ENCODE peak calls at places on chromosomes 1 and 21, in nine cellular contexts. One of them, this sample, is unnamed.

GRCh38 chr1:41656088-41656487 is 171.6 kb upstream of the EDN2 start:
- DNase-seq in NCI-H1694 treated with DMSO at 0.1 percent for 48 hours: no peak
- DNase-seq in occipital lobe: no peak
- DNase-seq in omental fat pad: no peak
- DNase-seq in GM12891: no peak
- DNase-seq in cerebellar cortex: no peak
- DNase-seq in KBM-7: no peak
- DNase-seq in thoracic aorta: no peak
- DNase-seq in hypothalamus: no peak
- DNase-seq in this sample: no peak

GRCh38 chr1:15063783-15064182 is 89.8 kb upstream of the TMEM51 start:
- DNase-seq in NCI-H1694 treated with DMSO at 0.1 percent for 48 hours: no peak
- DNase-seq in thoracic aorta: no peak
- DNase-seq in omental fat pad: no peak
- DNase-seq in hypothalamus: no peak
- DNase-seq in cerebellar cortex: peak
- DNase-seq in KBM-7: no peak
- DNase-seq in GM12891: no peak
- DNase-seq in occipital lobe: no peak
- DNase-seq in this sample: no peak

GRCh38 chr21:39232926-39233325 is 49.7 kb upstream of the PSMG1 start:
- DNase-seq in hypothalamus: no peak
- DNase-seq in thoracic aorta: no peak
- DNase-seq in NCI-H1694 treated with DMSO at 0.1 percent for 48 hours: no peak
- DNase-seq in GM12891: no peak
- DNase-seq in occipital lobe: no peak
- DNase-seq in KBM-7: no peak
- DNase-seq in cerebellar cortex: no peak
- DNase-seq in omental fat pad: no peak
- DNase-seq in this sample: no peak

GRCh38 chr1:195158091-195158490 is 1450.1 kb downstream of the KCNT2 start:
- DNase-seq in omental fat pad: no peak
- DNase-seq in thoracic aorta: no peak
- DNase-seq in cerebellar cortex: no peak
- DNase-seq in occipital lobe: no peak
- DNase-seq in hypothalamus: no peak
- DNase-seq in KBM-7: no peak
- DNase-seq in GM12891: no peak
- DNase-seq in NCI-H1694 treated with DMSO at 0.1 percent for 48 hours: no peak
- DNase-seq in this sample: no peak

GRCh38 chr1:94095112-94095637 is 25.8 kb downstream of the ABCA4 start:
- DNase-seq in KBM-7: no peak
- DNase-seq in omental fat pad: no peak
- DNase-seq in cerebellar cortex: peak
- DNase-seq in hypothalamus: no peak
- DNase-seq in thoracic aorta: peak
- DNase-seq in NCI-H1694 treated with DMSO at 0.1 percent for 48 hours: peak
- DNase-seq in occipital lobe: peak
- DNase-seq in GM12891: no peak
- DNase-seq in this sample: peak

GRCh38 chr1:159646687-159647086 is 59.1 kb downstream of the APCS start:
- DNase-seq in cerebellar cortex: no peak
- DNase-seq in thoracic aorta: no peak
- DNase-seq in NCI-H1694 treated with DMSO at 0.1 percent for 48 hours: no peak
- DNase-seq in KBM-7: peak
- DNase-seq in omental fat pad: no peak
- DNase-seq in occipital lobe: no peak
- DNase-seq in GM12891: no peak
- DNase-seq in hypothalamus: no peak
- DNase-seq in this sample: no peak

GRCh38 chr1:44676484-44677200 is 2.1 kb downstream of the ARMH1 start:
- DNase-seq in cerebellar cortex: no peak
- DNase-seq in KBM-7: peak
- DNase-seq in hypothalamus: no peak
- DNase-seq in GM12891: no peak
- DNase-seq in thoracic aorta: no peak
- DNase-seq in NCI-H1694 treated with DMSO at 0.1 percent for 48 hours: no peak
- DNase-seq in omental fat pad: no peak
- DNase-seq in occipital lobe: no peak
- DNase-seq in this sample: no peak

GRCh38 chr21:34707876-34708325 is 39.1 kb downstream of the CLIC6 start:
- DNase-seq in occipital lobe: no peak
- DNase-seq in hypothalamus: no peak
- DNase-seq in thoracic aorta: no peak
- DNase-seq in KBM-7: peak
- DNase-seq in omental fat pad: no peak
- DNase-seq in GM12891: peak
- DNase-seq in NCI-H1694 treated with DMSO at 0.1 percent for 48 hours: no peak
- DNase-seq in cerebellar cortex: no peak
- DNase-seq in this sample: no peak

GRCh38 chr1:113073457-113073950 is 506 bp downstream of the LRIG2 start:
- DNase-seq in omental fat pad: no peak
- DNase-seq in KBM-7: no peak
- DNase-seq in NCI-H1694 treated with DMSO at 0.1 percent for 48 hours: no peak
- DNase-seq in cerebellar cortex: no peak
- DNase-seq in thoracic aorta: no peak
- DNase-seq in hypothalamus: no peak
- DNase-seq in occipital lobe: no peak
- DNase-seq in GM12891: no peak
- DNase-seq in this sample: peak

GRCh38 chr1:4801192-4801924 is 146.9 kb downstream of the AJAP1 start:
- DNase-seq in GM12891: no peak
- DNase-seq in KBM-7: no peak
- DNase-seq in occipital lobe: peak
- DNase-seq in omental fat pad: no peak
- DNase-seq in NCI-H1694 treated with DMSO at 0.1 percent for 48 hours: no peak
- DNase-seq in hypothalamus: no peak
- DNase-seq in thoracic aorta: no peak
- DNase-seq in cerebellar cortex: no peak
- DNase-seq in this sample: peak

GRCh38 chr1:183914283-183914682 is 109.4 kb downstream of the RGL1 start:
- DNase-seq in thoracic aorta: no peak
- DNase-seq in cerebellar cortex: no peak
- DNase-seq in hypothalamus: no peak
- DNase-seq in omental fat pad: no peak
- DNase-seq in KBM-7: no peak
- DNase-seq in GM12891: no peak
- DNase-seq in NCI-H1694 treated with DMSO at 0.1 percent for 48 hours: no peak
- DNase-seq in occipital lobe: no peak
- DNase-seq in this sample: peak

GRCh38 chr1:196181594-196181878 is 426.7 kb downstream of the KCNT2 start:
- DNase-seq in occipital lobe: no peak
- DNase-seq in GM12891: no peak
- DNase-seq in cerebellar cortex: no peak
- DNase-seq in KBM-7: no peak
- DNase-seq in thoracic aorta: no peak
- DNase-seq in hypothalamus: no peak
- DNase-seq in omental fat pad: no peak
- DNase-seq in NCI-H1694 treated with DMSO at 0.1 percent for 48 hours: no peak
- DNase-seq in this sample: no peak

GRCh38 chr1:228980232-228980969 is 245.1 kb downstream of the RHOU start:
- DNase-seq in cerebellar cortex: no peak
- DNase-seq in thoracic aorta: no peak
- DNase-seq in occipital lobe: no peak
- DNase-seq in KBM-7: no peak
- DNase-seq in hypothalamus: no peak
- DNase-seq in GM12891: no peak
- DNase-seq in omental fat pad: no peak
- DNase-seq in NCI-H1694 treated with DMSO at 0.1 percent for 48 hours: no peak
- DNase-seq in this sample: no peak

GRCh38 chr1:211644653-211645052 is 30.8 kb downstream of the NEK2 start:
- DNase-seq in GM12891: no peak
- DNase-seq in omental fat pad: no peak
- DNase-seq in hypothalamus: no peak
- DNase-seq in occipital lobe: no peak
- DNase-seq in NCI-H1694 treated with DMSO at 0.1 percent for 48 hours: no peak
- DNase-seq in cerebellar cortex: no peak
- DNase-seq in KBM-7: no peak
- DNase-seq in thoracic aorta: no peak
- DNase-seq in this sample: no peak

GRCh38 chr1:7549277-7549676 is 221.8 kb upstream of the VAMP3 start:
- DNase-seq in occipital lobe: no peak
- DNase-seq in hypothalamus: no peak
- DNase-seq in cerebellar cortex: no peak
- DNase-seq in NCI-H1694 treated with DMSO at 0.1 percent for 48 hours: no peak
- DNase-seq in GM12891: no peak
- DNase-seq in omental fat pad: no peak
- DNase-seq in KBM-7: peak
- DNase-seq in thoracic aorta: no peak
- DNase-seq in this sample: no peak

GRCh38 chr1:32742956-32743355 is 40.4 kb upstream of the SYNC start:
- DNase-seq in hypothalamus: no peak
- DNase-seq in cerebellar cortex: no peak
- DNase-seq in occipital lobe: no peak
- DNase-seq in GM12891: no peak
- DNase-seq in omental fat pad: no peak
- DNase-seq in KBM-7: no peak
- DNase-seq in thoracic aorta: no peak
- DNase-seq in NCI-H1694 treated with DMSO at 0.1 percent for 48 hours: no peak
- DNase-seq in this sample: no peak

This sample was measured in tibial nerve.